ENCODE peak calls at places on chromosome 13, in four cellular contexts. One of them, this sample, is unnamed.

GRCh38 chr13:32224916-32225315 is 90.2 kb downstream of the ZAR1L start:
- DNase-seq in AG10803: no peak
- DNase-seq in left ventricle myocardium inferior: no peak
- DNase-seq in tibial nerve: no peak
- DNase-seq in this sample: no peak

GRCh38 chr13:25881136-25881926 is 170.5 kb downstream of the SHISA2 start:
- DNase-seq in AG10803: no peak
- DNase-seq in left ventricle myocardium inferior: no peak
- DNase-seq in tibial nerve: no peak
- DNase-seq in this sample: no peak

GRCh38 chr13:108957369-108958012 is 328.1 kb downstream of the MYO16 start:
- DNase-seq in AG10803: peak
- DNase-seq in left ventricle myocardium inferior: no peak
- DNase-seq in tibial nerve: peak
- DNase-seq in this sample: peak

GRCh38 chr13:94454906-94455305 is 24.6 kb downstream of the DCT start:
- DNase-seq in AG10803: no peak
- DNase-seq in left ventricle myocardium inferior: no peak
- DNase-seq in tibial nerve: no peak
- DNase-seq in this sample: no peak

GRCh38 chr13:52165410-52165809 is 6.0 kb upstream of the NEK3 start:
- DNase-seq in AG10803: no peak
- DNase-seq in left ventricle myocardium inferior: no peak
- DNase-seq in tibial nerve: no peak
- DNase-seq in this sample: no peak

GRCh38 chr13:81606074-81606473 is 1265.1 kb upstream of the SPRY2 start:
- DNase-seq in AG10803: no peak
- DNase-seq in left ventricle myocardium inferior: no peak
- DNase-seq in tibial nerve: no peak
- DNase-seq in this sample: no peak

GRCh38 chr13:114025432-114026127 is 51.7 kb upstream of the C13orf46 start:
- DNase-seq in AG10803: peak
- DNase-seq in left ventricle myocardium inferior: no peak
- DNase-seq in tibial nerve: no peak
- DNase-seq in this sample: peak

GRCh38 chr13:98444381-98444780 is 132.5 kb downstream of the STK24 start:
- DNase-seq in AG10803: no peak
- DNase-seq in left ventricle myocardium inferior: no peak
- DNase-seq in tibial nerve: no peak
- DNase-seq in this sample: no peak

GRCh38 chr13:111336666-111337065 is 16.2 kb downstream of the TEX29 start:
- DNase-seq in AG10803: peak
- DNase-seq in left ventricle myocardium inferior: no peak
- DNase-seq in tibial nerve: no peak
- DNase-seq in this sample: peak

GRCh38 chr13:42066542-42066941 is 18.1 kb downstream of the DGKH start:
- DNase-seq in AG10803: peak
- DNase-seq in left ventricle myocardium inferior: no peak
- DNase-seq in tibial nerve: no peak
- DNase-seq in this sample: peak

GRCh38 chr13:69458013-69458412 is 649.6 kb upstream of the ATXN8OS start:
- DNase-seq in AG10803: no peak
- DNase-seq in left ventricle myocardium inferior: no peak
- DNase-seq in tibial nerve: no peak
- DNase-seq in this sample: no peak

GRCh38 chr13:46578590-46578975 is 25.6 kb downstream of the LRCH1 start:
- DNase-seq in AG10803: no peak
- DNase-seq in left ventricle myocardium inferior: no peak
- DNase-seq in tibial nerve: no peak
- DNase-seq in this sample: no peak

GRCh38 chr13:111359237-111359915 is 38.9 kb downstream of the TEX29 start:
- DNase-seq in AG10803: peak
- DNase-seq in left ventricle myocardium inferior: no peak
- DNase-seq in tibial nerve: no peak
- DNase-seq in this sample: no peak

GRCh38 chr13:79710376-79710775 is 229.4 kb downstream of the NDFIP2 start:
- DNase-seq in AG10803: peak
- DNase-seq in left ventricle myocardium inferior: no peak
- DNase-seq in tibial nerve: no peak
- DNase-seq in this sample: peak

GRCh38 chr13:109344552-109345157 is 441.7 kb downstream of the IRS2 start:
- DNase-seq in AG10803: peak
- DNase-seq in left ventricle myocardium inferior: no peak
- DNase-seq in tibial nerve: no peak
- DNase-seq in this sample: peak

GRCh38 chr13:95524270-95524901 is 28.1 kb upstream of the CLDN10 start:
- DNase-seq in AG10803: no peak
- DNase-seq in left ventricle myocardium inferior: no peak
- DNase-seq in tibial nerve: no peak
- DNase-seq in this sample: peak

GRCh38 chr13:65292488-65292901 is 1937.6 kb downstream of the PCDH9 start:
- DNase-seq in AG10803: peak
- DNase-seq in left ventricle myocardium inferior: no peak
- DNase-seq in tibial nerve: no peak
- DNase-seq in this sample: peak

GRCh38 chr13:80340643-80341097 is 256 bp downstream of the SPRY2 start:
- DNase-seq in AG10803: peak
- DNase-seq in left ventricle myocardium inferior: no peak
- DNase-seq in tibial nerve: peak
- DNase-seq in this sample: peak

GRCh38 chr13:41588899-41589298 is 131.5 kb downstream of the RGCC start:
- DNase-seq in AG10803: peak
- DNase-seq in left ventricle myocardium inferior: no peak
- DNase-seq in tibial nerve: no peak
- DNase-seq in this sample: peak

DNA sequence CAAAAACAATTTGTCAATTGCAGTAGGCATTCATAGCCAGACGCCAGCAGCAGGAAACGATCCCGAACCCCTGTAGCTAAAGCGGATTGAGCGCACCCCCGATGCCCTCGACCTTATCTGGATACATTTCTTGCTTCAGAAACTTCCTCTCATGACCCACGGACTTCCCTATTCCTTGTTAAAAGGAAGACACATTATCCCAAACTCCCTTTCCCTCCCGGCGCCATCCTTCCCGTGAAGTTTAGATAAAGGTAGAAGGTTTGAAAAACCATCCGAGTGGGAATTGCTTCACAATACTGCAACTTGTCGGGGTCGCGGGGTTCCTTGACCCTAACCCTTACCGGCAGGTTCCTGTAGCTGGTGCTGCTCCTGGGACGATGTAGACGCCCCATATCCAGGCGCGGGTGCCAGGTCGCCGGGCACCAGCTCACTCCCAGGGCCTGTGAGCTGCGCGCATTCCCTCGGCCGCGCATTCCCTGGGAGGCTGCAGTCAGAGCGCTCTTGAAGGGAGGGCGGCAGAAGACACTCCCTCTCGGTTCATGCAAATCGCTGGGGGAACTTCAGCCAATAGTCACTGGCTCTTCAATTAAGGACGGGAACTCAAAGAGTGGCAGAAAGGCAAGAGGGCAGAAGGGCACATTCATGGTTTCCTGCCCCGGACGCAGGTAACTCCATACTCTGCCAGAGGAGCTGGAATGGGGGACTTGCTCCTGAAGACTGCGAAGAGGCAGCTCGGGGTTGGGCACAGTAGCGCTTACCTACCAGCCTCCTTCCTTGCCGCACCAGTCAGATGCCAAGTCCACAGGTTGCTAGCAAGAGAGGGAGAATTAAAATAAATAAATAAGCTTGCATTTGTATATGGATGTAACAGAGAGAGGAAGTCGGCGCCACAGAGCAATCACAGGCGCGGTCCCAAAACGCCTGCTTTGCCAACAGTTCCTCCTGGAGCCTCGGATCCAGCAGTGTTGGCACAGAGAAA is 674 bp downstream of the PCDH20 start:
- DNase-seq in AG10803: no peak
- DNase-seq in left ventricle myocardium inferior: peak
- DNase-seq in tibial nerve: no peak
- DNase-seq in this sample: no peak
- H3K4me3 ChIP-seq in AG10803: no peak
- H3K4me3 ChIP-seq in left ventricle myocardium inferior: peak
- H3K4me3 ChIP-seq in tibial nerve: peak
- H3K4me3 ChIP-seq in this sample: no peak

GRCh38 chr13:60261432-60262351 is 98.0 kb upstream of the DIAPH3 start:
- DNase-seq in AG10803: no peak
- DNase-seq in left ventricle myocardium inferior: no peak
- DNase-seq in tibial nerve: no peak
- DNase-seq in this sample: no peak
- H3K4me3 ChIP-seq in AG10803: no peak
- H3K4me3 ChIP-seq in left ventricle myocardium inferior: no peak
- H3K4me3 ChIP-seq in tibial nerve: no peak
- H3K4me3 ChIP-seq in this sample: no peak

DNA sequence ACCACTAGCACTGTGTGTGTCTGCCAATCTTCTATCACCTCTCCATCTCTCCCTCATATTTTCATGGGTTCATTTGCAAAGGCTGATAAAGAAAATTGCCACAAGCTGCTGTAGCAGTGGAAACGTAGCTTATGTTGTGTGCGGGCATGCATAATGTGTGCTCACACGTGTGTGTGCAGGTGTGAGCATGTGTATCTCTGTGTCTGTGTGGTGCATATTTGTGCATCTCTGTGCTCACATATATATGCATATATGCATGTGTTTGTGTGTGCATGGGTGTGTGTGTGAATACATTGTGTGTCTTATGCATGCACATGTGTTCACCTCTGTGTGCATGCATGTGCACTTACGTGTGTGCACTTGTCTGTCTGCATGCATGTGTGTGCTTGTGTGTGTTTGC is 181.8 kb upstream of the UBL3 start:
- DNase-seq in AG10803: no peak
- DNase-seq in left ventricle myocardium inferior: no peak
- DNase-seq in tibial nerve: no peak
- DNase-seq in this sample: no peak
- H3K4me3 ChIP-seq in AG10803: no peak
- H3K4me3 ChIP-seq in left ventricle myocardium inferior: no peak
- H3K4me3 ChIP-seq in tibial nerve: no peak
- H3K4me3 ChIP-seq in this sample: no peak

GRCh38 chr13:20129076-20129475 is 31.8 kb downstream of the GJA3 start:
- DNase-seq in AG10803: no peak
- DNase-seq in left ventricle myocardium inferior: no peak
- DNase-seq in tibial nerve: no peak
- DNase-seq in this sample: no peak
- H3K4me3 ChIP-seq in AG10803: no peak
- H3K4me3 ChIP-seq in left ventricle myocardium inferior: peak
- H3K4me3 ChIP-seq in tibial nerve: no peak
- H3K4me3 ChIP-seq in this sample: no peak

GRCh38 chr13:33284016-33284415 is 1.5 kb downstream of the STARD13 start:
- DNase-seq in AG10803: peak
- DNase-seq in left ventricle myocardium inferior: no peak
- DNase-seq in tibial nerve: no peak
- DNase-seq in this sample: peak
- H3K4me3 ChIP-seq in AG10803: peak
- H3K4me3 ChIP-seq in left ventricle myocardium inferior: peak
- H3K4me3 ChIP-seq in tibial nerve: peak
- H3K4me3 ChIP-seq in this sample: peak

DNA sequence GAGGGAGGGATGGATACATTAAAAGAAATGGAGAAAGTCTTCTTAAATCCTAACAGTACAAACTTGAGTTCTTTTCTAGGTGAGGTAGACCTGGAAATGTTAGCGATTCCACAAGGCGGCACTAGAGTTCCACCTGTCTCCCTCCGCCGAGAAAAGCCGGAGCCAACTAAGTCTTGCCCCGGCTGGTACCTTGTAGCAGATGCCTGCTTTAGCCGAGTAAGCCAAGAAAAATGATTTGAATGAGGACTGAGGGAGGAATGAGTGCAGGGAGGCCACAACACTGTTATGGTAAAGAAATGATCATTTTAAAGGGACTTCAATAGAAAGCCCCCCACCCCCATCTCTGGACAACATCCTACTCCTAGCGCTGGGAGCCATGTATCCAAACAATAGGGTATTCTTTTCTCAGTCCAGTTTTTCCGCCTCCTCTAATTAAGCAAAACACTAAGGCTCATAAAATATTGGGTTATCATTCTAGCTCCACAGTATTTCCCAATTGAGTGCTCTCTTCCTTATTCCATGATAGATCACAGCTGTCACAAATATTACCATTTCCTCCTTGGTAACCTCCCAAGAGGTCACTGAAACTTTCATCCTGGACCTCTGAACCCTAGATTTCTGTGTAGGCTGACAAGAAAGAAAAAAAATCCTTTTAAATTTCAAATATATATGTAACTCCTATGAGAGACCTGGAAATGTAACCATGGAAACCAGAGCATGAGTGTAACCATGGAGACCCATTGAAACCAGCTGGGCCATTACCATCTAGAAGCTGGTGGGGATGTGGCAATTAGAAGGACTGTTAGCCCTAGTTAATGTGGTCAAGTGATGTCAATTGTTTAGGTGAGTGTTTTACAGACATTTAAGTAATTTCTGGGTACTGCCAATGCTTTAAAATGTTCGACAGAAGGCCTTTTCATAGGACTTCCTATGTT is 58.3 kb downstream of the GPALPP1 start:
- DNase-seq in AG10803: peak
- DNase-seq in left ventricle myocardium inferior: peak
- DNase-seq in tibial nerve: peak
- DNase-seq in this sample: peak
- H3K4me3 ChIP-seq in AG10803: peak
- H3K4me3 ChIP-seq in left ventricle myocardium inferior: peak
- H3K4me3 ChIP-seq in tibial nerve: peak
- H3K4me3 ChIP-seq in this sample: peak

GRCh38 chr13:49234741-49235140 is 13.0 kb upstream of the CDADC1 start:
- DNase-seq in AG10803: no peak
- DNase-seq in left ventricle myocardium inferior: no peak
- DNase-seq in tibial nerve: no peak
- DNase-seq in this sample: no peak
- H3K4me3 ChIP-seq in AG10803: no peak
- H3K4me3 ChIP-seq in left ventricle myocardium inferior: no peak
- H3K4me3 ChIP-seq in tibial nerve: no peak
- H3K4me3 ChIP-seq in this sample: no peak

GRCh38 chr13:23500858-23501257 is 67.4 kb upstream of the SACS start:
- DNase-seq in AG10803: peak
- DNase-seq in left ventricle myocardium inferior: no peak
- DNase-seq in tibial nerve: no peak
- DNase-seq in this sample: peak
- H3K4me3 ChIP-seq in AG10803: no peak
- H3K4me3 ChIP-seq in left ventricle myocardium inferior: no peak
- H3K4me3 ChIP-seq in tibial nerve: no peak
- H3K4me3 ChIP-seq in this sample: no peak

GRCh38 chr13:74979703-74980102 is 502.3 kb downstream of the TBC1D4 start:
- DNase-seq in AG10803: no peak
- DNase-seq in left ventricle myocardium inferior: no peak
- DNase-seq in tibial nerve: no peak
- DNase-seq in this sample: no peak

GRCh38 chr13:74974234-74974879 is 507.6 kb downstream of the TBC1D4 start:
- DNase-seq in AG10803: no peak
- DNase-seq in left ventricle myocardium inferior: no peak
- DNase-seq in tibial nerve: no peak
- DNase-seq in this sample: no peak

GRCh38 chr13:74975122-74975521 is 506.8 kb downstream of the TBC1D4 start:
- DNase-seq in AG10803: no peak
- DNase-seq in left ventricle myocardium inferior: no peak
- DNase-seq in tibial nerve: no peak
- DNase-seq in this sample: no peak

GRCh38 chr13:74977498-74977897 is 504.5 kb downstream of the TBC1D4 start:
- DNase-seq in AG10803: no peak
- DNase-seq in left ventricle myocardium inferior: no peak
- DNase-seq in tibial nerve: no peak
- DNase-seq in this sample: no peak

GRCh38 chr13:74978596-74978995 is 503.4 kb downstream of the TBC1D4 start:
- DNase-seq in AG10803: no peak
- DNase-seq in left ventricle myocardium inferior: no peak
- DNase-seq in tibial nerve: no peak
- DNase-seq in this sample: no peak
- H3K4me3 ChIP-seq in AG10803: no peak
- H3K4me3 ChIP-seq in left ventricle myocardium inferior: no peak
- H3K4me3 ChIP-seq in tibial nerve: no peak
- H3K4me3 ChIP-seq in this sample: no peak

This sample was measured in fibroblast of the aortic adventitia.